ENCODE peak calls at places on chromosomes 5 and 9, in nine cellular contexts. V is astrocyte, W is HCT116, Z is hepatocyte, P is IMR-90, U is H9, H is fibroblast of lung, I is keratinocyte, M is trophoblast cell. O is an unnamed sample.

GRCh38 chr9:86557063-86557766 is 203.0 kb upstream of the TUT7 start:
- DNase-seq in V (peak; percentile 56), W (no peak), Z (peak; percentile 50), P (peak; percentile 98), U (no peak), H (peak; percentile 66), I (peak; percentile 92), M (peak; percentile 62), O (no peak)

GRCh38 chr9:114830546-114830945 is 24.7 kb upstream of the TNFSF15 start:
- DNase-seq in V (no peak), W (no peak), Z (no peak), P (no peak), U (no peak), H (no peak), I (no peak), M (no peak), O (no peak)

GRCh38 chr9:127290666-127291065 is 26.1 kb downstream of the GARNL3 start:
- DNase-seq in V (no peak), W (no peak), Z (no peak), P (no peak), U (no peak), H (no peak), I (no peak), M (no peak), O (no peak)

GRCh38 chr9:83066771-83067170 is 3.8 kb upstream of the RASEF start:
- DNase-seq in V (peak; percentile 98), W (no peak), Z (peak; percentile 22), P (peak; percentile 89), U (no peak), H (peak; percentile 98), I (no peak), M (no peak), O (no peak)

GRCh38 chr9:114487607-114488300 is 17.5 kb downstream of the WHRN start:
- DNase-seq in V (peak; percentile 36), W (peak; percentile 57), Z (peak; percentile 86), P (peak; percentile 69), U (peak; percentile 71), H (peak; percentile 51), I (no peak), M (peak; percentile 89), O (peak; percentile 71)

GRCh38 chr9:123121457-123121856 is 88.0 kb downstream of the GPR21 start:
- DNase-seq in V (no peak), W (no peak), Z (no peak), P (no peak), U (no peak), H (no peak), I (no peak), M (no peak), O (no peak)

GRCh38 chr9:127129718-127130085 is 7.3 kb upstream of the ANGPTL2 start:
- DNase-seq in V (no peak), W (no peak), Z (no peak), P (no peak), U (no peak), H (no peak), I (no peak), M (no peak), O (no peak)

GRCh38 chr9:105007143-105007542 is 79.2 kb upstream of the ABCA1 start:
- DNase-seq in V (peak; percentile 95), W (no peak), Z (peak; percentile 21), P (peak; percentile 92), U (no peak), H (peak; percentile 96), I (peak; percentile 45), M (peak; percentile 42), O (peak; percentile 94)

GRCh38 chr5:35856186-35857003 is at the start of gene IL7R:
- DNase-seq in V (peak; percentile 67), W (no peak), Z (no peak), P (peak; percentile 79), U (no peak), H (peak; percentile 75), I (no peak), M (peak; percentile 15), O (no peak)
- H2AFZ ChIP-seq in V (no peak within 1 kb of the TSS), W (peak within 1 kb of the TSS; percentile 4), Z (no peak within 1 kb of the TSS), P (no peak within 1 kb of the TSS), U (no peak within 1 kb of the TSS), H (peak within 1 kb of the TSS; percentile 8), I (peak within 1 kb of the TSS; percentile 78), M (no peak within 1 kb of the TSS), O (no peak within 1 kb of the TSS)

DNA sequence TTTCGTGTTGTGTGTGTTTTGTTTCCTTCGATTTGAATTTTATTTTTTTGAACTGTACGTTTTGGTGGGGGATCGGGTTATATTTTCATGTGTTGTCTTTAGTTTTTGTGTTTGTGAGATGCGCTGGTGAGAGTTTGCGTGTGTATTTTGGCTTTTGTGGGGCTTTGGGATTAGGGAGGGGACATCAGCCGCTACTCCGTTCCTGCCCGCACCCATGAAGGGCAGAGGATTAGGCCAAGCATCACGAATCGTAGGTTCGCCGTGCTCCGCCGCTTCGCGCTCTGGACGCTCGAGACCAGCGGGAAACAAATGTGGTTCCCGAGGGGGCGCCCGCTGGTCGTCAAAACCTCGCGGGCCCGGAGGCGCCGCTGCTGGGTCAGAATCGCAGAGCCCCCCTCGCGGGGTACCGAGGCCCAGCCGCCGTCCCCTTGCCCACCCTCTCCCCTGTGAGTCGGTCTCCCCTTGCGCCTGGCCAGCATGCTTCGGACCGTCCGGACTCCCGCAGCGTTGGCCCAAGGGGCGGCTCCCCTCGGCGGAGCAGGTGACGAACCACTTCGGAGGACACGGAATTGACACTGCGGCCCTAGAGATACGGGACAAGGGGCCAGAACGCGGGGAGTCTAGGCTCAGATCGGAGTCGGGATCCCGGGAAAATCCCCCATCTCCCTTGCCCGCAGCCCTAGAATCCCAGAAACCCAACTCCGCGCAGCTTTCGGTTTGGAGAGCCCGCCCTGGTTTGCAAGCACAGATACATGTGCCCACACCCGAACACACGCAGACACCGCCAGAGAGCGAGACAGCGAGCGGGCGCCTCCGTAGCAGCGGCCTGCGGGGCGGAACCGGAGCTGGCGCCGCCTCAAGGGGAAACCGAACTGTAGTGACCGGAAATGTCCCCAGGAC is 2.4 kb upstream of the PAX5 start:
- DNase-seq in V (no peak), W (no peak), Z (peak; percentile 50), P (peak; percentile 12), U (peak; percentile 60), H (peak; percentile 18), I (no peak), M (peak; percentile 56), O (peak; percentile 27)
- H3K27ac ChIP-seq in V (no peak overlapping the region), W (no peak overlapping the region), Z (no peak overlapping the region), P (no peak overlapping the region), U (no peak overlapping the region), H (no peak overlapping the region), I (no peak overlapping the region), M (no peak overlapping the region), O (no peak overlapping the region)

GRCh38 chr9:134642385-134643181 is 980 bp downstream of the COL5A1 start:
- DNase-seq in V (peak; percentile 75), W (no peak), Z (peak; percentile 68), P (peak; percentile 91), U (peak; percentile 59), H (peak; percentile 85), I (no peak), M (peak; percentile 27), O (no peak)

GRCh38 chr9:134641173-134641985 is at the start of gene COL5A1:
- DNase-seq in V (peak; percentile 80), W (no peak), Z (peak; percentile 95), P (peak; percentile 91), U (peak; percentile 92), H (peak; percentile 92), I (no peak), M (peak; percentile 82), O (no peak)

GRCh38 chr9:134643306-134643705 is 1.7 kb downstream of the COL5A1 start:
- DNase-seq in V (no peak), W (no peak), Z (no peak), P (peak; percentile 45), U (no peak), H (peak; percentile 48), I (no peak), M (no peak), O (no peak)

GRCh38 chr9:134640491-134641172 is 971 bp upstream of the COL5A1 start:
- DNase-seq in V (no peak), W (no peak), Z (no peak), P (no peak), U (no peak), H (no peak), I (no peak), M (no peak), O (no peak)

DNA sequence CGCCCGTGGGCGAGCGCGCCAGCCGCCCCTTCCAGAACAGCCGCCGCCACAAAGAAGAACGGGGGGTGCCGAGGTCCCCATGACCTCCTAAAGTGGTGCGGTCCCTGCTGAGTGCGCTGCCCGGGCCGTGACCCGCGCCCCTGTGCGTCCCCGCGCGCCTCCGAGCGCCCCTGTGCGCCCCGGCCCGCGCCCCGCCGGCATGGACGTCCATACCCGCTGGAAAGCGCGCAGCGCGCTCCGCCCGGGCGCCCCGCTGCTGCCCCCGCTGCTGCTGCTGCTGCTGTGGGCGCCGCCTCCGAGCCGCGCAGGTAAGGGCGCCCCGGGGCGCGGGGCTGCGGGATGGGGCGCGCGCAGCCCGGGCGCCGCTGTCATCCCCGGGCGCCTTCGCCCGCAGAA is 384 bp downstream of the COL5A1 start:
- DNase-seq in V (no peak), W (no peak), Z (peak; percentile 40), P (no peak), U (no peak), H (no peak), I (no peak), M (no peak), O (no peak)
- H3K4me2 ChIP-seq in V (peak overlapping the region; percentile 100), W (no peak overlapping the region), Z (peak overlapping the region; percentile 81), P (peak overlapping the region; percentile 96), U (peak overlapping the region; percentile 65), H (peak overlapping the region; percentile 60), I (peak overlapping the region; percentile 87), M (peak overlapping the region; percentile 56), O (peak overlapping the region; percentile 33)

GRCh38 chr5:172189693-172190296 is 1.8 kb upstream of the STK10 start:
- DNase-seq in V (no peak), W (no peak), Z (no peak), P (no peak), U (no peak), H (no peak), I (no peak), M (no peak), O (no peak)

GRCh38 chr5:172187118-172188032 is 649 bp downstream of the STK10 start:
- DNase-seq in V (peak; percentile 69), W (peak; percentile 26), Z (peak; percentile 82), P (peak; percentile 80), U (peak; percentile 67), H (peak; percentile 79), I (peak; percentile 87), M (peak; percentile 91), O (peak; percentile 86)

GRCh38 chr5:172186114-172186695 is 1.8 kb downstream of the STK10 start:
- DNase-seq in V (no peak), W (no peak), Z (no peak), P (no peak), U (no peak), H (no peak), I (no peak), M (peak; percentile 17), O (no peak)

GRCh38 chr5:172188033-172188892 is at the start of gene STK10:
- DNase-seq in V (peak; percentile 75), W (peak; percentile 75), Z (peak; percentile 95), P (peak; percentile 87), U (peak; percentile 91), H (peak; percentile 89), I (no peak), M (peak; percentile 94), O (peak; percentile 93)

DNA sequence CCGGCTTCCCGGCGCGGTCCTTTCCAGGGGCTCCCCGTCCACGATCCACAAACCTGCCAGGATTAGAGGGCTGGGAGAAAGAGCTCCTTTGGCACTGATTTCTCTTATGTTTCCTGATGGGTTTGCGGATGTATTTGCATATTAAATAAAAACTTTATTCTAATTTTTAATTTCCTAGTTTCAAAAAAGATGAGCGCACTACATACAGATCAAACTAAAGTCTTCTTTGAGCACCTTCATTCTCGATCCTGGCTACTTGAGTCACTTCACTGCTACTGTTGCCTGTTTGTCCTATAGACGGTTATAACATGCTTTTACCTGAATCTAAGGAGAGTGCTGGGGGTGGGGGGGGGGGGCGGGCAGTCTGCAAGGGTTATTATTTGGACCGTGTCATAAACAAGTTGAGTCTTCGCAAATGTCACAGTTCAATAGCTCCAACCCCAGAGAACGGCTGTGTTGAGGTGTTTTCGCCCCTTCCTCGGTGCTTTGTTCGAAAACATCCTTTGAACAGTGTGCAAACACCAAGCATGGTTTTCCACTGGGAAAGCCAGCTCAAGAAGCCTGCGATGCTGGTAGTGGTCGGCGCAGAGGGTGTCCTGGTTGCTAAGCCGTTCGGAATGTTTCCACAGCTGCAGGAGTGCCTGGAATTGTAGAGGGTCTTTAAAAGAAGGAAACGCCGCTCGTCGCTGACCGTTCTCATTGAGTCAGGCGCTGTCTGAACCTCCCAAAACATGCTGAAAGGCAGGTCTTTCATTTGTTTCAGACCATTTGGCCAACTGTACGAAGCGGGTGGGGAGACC is 1.1 kb upstream of the STK10 start:
- DNase-seq in V (peak; percentile 73), W (no peak), Z (no peak), P (peak; percentile 38), U (peak; percentile 75), H (peak; percentile 82), I (no peak), M (peak; percentile 63), O (no peak)
- H2AFZ ChIP-seq in V (peak overlapping the region; percentile 80), W (peak overlapping the region; percentile 96), Z (peak overlapping the region; percentile 43), P (peak overlapping the region; percentile 99), U (peak overlapping the region; percentile 65), H (no peak overlapping the region), I (no peak overlapping the region), M (no peak overlapping the region), O (peak overlapping the region; percentile 94)